ENCODE peak calls at places on chromosomes 6 and 20, in four cellular contexts. M is breast epithelium, D is uterus, N is BE2C. P is an unnamed sample.

GRCh38 chr6:168037242-168037641 is 39.8 kb downstream of the KIF25 start:
- DNase-seq in N (no peak), M (no peak), D (peak), P (no peak)

GRCh38 chr6:110255356-110255755 is 75.1 kb downstream of the CDC40 start:
- DNase-seq in N (no peak), M (no peak), D (no peak), P (no peak)

GRCh38 chr20:13105864-13106457 is 97.2 kb downstream of the SPTLC3 start:
- DNase-seq in D (no peak), N (no peak), M (no peak), P (no peak)

GRCh38 chr6:1820165-1820564 is 210.4 kb downstream of the FOXC1 start:
- DNase-seq in D (no peak), N (no peak), M (no peak), P (no peak)

GRCh38 chr20:58231678-58232077 is 3.2 kb upstream of the ANKRD60 start:
- DNase-seq in D (no peak), M (no peak), N (no peak), P (no peak)

GRCh38 chr6:104955491-104955890 is 1.4 kb upstream of the LIN28B start:
- DNase-seq in M (no peak), N (peak), D (no peak), P (no peak)

GRCh38 chr20:58117944-58118343 is 110.5 kb downstream of the ANKRD60 start:
- DNase-seq in N (no peak), M (no peak), D (no peak), P (no peak)

GRCh38 chr6:99522531-99522930 is 7.3 kb upstream of the USP45 start:
- DNase-seq in D (no peak), M (no peak), N (no peak), P (no peak)

GRCh38 chr20:62122659-62123449 is 579 bp downstream of the LSM14B start:
- DNase-seq in N (peak), M (no peak), D (peak), P (no peak)

GRCh38 chr20:57582432-57583288 is 21.8 kb downstream of the PCK1 start:
- DNase-seq in M (no peak), D (peak), N (peak), P (peak)

GRCh38 chr20:48897298-48898044 is 24.0 kb upstream of the ARFGEF2 start:
- DNase-seq in M (no peak), D (no peak), N (peak), P (no peak)

GRCh38 chr6:109073344-109074235 is 21.1 kb downstream of the SESN1 start:
- DNase-seq in D (peak), N (peak), M (no peak), P (peak)

GRCh38 chr20:17909745-17910345 is 58.7 kb downstream of the SNX5 start:
- DNase-seq in D (no peak), N (no peak), M (no peak), P (no peak)

GRCh38 chr6:129717287-129717686 is 7.3 kb upstream of the ARHGAP18 start:
- DNase-seq in M (no peak), N (no peak), D (no peak), P (no peak)

GRCh38 chr20:58938541-58938940 is 42.5 kb upstream of the NELFCD start:
- DNase-seq in D (no peak), N (no peak), M (no peak), P (no peak)

GRCh38 chr6:78749326-78749725 is 118.0 kb upstream of the IRAK1BP1 start:
- DNase-seq in N (no peak), M (no peak), D (no peak), P (no peak)

GRCh38 chr6:139698526-139699182 is 324.2 kb upstream of the CITED2 start:
- DNase-seq in N (no peak), M (no peak), D (no peak), P (peak)

GRCh38 chr6:166361080-166361429 is 18.7 kb upstream of the SFT2D1 start:
- DNase-seq in D (no peak), M (no peak), N (no peak), P (peak)

GRCh38 chr6:51398064-51398740 is 579.5 kb downstream of the TFAP2B start:
- DNase-seq in N (peak), D (no peak), M (no peak), P (no peak)

GRCh38 chr6:32194825-32195651 is 2.6 kb upstream of the GPSM3 start:
- DNase-seq in D (no peak), N (no peak), M (no peak), P (no peak)

GRCh38 chr6:10269814-10270472 is 144.9 kb downstream of the TFAP2A start:
- DNase-seq in M (no peak), D (no peak), N (no peak), P (no peak)

GRCh38 chr6:40356242-40356910 is 230.8 kb downstream of the LRFN2 start:
- DNase-seq in D (no peak), M (no peak), N (no peak), P (no peak)

GRCh38 chr6:30890646-30891449 is 6.5 kb downstream of the DDR1 start:
- DNase-seq in D (peak), N (no peak), M (no peak), P (no peak)

GRCh38 chr6:11486959-11487358 is 50.6 kb upstream of the TMEM170B start:
- DNase-seq in M (no peak), N (no peak), D (no peak), P (no peak)

GRCh38 chr6:3756516-3757010 is 5.0 kb upstream of the PXDC1 start:
- DNase-seq in M (no peak), D (no peak), N (no peak), P (no peak)

GRCh38 chr20:19918965-19919329 is 98.2 kb upstream of the NAA20 start:
- DNase-seq in M (no peak), N (no peak), D (no peak), P (no peak)

DNA sequence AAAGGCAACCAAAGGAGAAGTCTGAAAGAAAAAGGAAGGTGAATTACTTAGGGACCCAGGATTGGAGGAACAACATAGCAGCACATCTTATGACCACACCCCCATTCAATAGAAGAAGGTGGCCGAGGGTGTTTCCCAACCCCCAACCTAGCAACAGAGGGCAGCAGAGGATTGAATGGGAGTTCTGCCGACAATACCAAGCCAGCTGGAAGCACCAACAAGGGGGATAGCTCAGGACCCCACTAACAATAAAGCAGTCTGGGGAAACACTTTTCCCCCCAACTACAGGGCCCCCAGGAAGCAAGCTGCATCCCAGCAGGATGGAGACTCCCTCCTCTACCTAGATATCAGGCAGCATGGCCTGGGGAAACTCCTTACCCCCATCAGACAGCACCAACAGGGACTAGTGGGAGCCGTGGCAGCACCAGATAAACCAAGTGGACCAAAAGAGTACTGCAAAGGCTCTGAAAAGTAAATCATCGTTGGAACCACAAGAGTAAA is 67.7 kb downstream of the ZHX3 start:
- DNase-seq in M (no peak), N (peak), D (peak), P (no peak)
- TF ChIP-seq CTCF in M (peak), N (peak), D (peak), P (peak)

GRCh38 chr6:127178746-127179145 is 60.3 kb downstream of the RSPO3 start:
- DNase-seq in D (no peak), M (no peak), N (no peak), P (no peak)

GRCh38 chr6:127180421-127180820 is 62.0 kb downstream of the RSPO3 start:
- DNase-seq in N (no peak), D (no peak), M (no peak), P (no peak)

GRCh38 chr6:127185410-127185809 is 66.9 kb downstream of the RSPO3 start:
- DNase-seq in N (no peak), M (no peak), D (no peak), P (no peak)

GRCh38 chr6:127186889-127187288 is 68.4 kb downstream of the RSPO3 start:
- DNase-seq in M (no peak), N (peak), D (no peak), P (peak)

DNA sequence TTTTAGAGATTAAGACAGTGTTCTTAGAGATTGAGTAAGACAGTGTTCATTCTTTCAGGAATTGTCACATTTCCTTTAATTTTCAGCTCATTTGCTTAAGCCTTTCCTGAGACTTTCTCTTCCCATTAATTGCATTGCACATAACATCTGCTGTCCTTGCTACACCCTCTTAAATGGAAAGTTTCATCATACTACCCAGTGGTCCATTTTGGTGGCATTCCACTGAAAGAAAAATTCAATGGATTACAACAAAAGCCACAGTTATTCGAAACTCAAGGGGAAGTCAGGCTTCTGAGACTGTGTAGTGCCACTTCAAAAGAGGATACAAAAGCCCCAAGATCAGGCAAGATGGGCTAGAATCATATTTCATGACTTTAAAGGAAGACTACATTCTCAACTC is 64.0 kb downstream of the RSPO3 start:
- DNase-seq in M (no peak), N (no peak), D (no peak), P (no peak)
- TF ChIP-seq CTCF in M (no peak), N (no peak), D (no peak), P (no peak)

DNA sequence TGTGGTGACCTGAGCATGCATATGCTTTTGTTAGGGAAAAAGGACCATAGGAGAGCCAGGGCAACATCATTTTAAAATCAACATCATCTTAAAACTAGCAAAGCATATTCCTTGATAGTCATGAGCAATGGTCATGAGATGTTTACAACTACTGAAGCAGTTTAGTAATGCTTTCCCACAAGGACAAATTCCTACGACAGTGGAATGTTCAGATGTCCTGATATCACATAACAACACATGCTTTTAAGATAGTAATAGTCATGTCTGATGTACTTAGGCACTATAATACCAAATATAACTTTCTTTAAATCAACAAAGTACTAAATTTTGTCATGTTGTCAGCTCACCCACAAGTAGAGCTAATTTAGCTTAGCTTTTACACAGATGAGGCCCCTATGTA is 370.3 kb downstream of the HTR1B start:
- DNase-seq in D (no peak), N (no peak), M (no peak), P (no peak)
- TF ChIP-seq CTCF in D (no peak), N (no peak), M (no peak), P (no peak)

GRCh38 chr6:29071831-29072723 is 15.0 kb downstream of the OR2B3 start:
- DNase-seq in N (peak), M (no peak), D (no peak), P (no peak)
- TF ChIP-seq CTCF in N (peak), M (peak), D (peak), P (peak)

DNA sequence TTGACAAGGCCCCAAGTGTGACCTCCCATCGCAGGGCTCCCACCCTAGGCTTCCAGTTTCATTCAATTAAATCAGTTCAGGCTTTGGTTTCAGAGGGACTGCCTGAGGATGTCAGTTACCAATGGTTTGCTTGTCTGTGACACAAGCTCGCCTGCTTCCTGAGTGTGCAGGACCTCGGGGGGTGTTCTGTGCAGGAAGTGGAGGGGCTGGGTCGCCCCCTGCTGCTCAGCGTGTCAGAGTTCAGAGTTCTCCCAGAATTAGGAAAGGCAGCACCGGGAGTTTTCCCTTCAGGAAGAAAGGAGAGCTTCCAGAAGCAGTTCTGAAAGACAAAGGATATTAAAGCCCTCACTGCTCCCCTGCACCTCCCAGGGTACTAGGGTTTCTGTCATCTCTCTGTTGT is 50.8 kb upstream of the TGM3 start:
- DNase-seq in M (no peak), D (no peak), N (no peak), P (no peak)
- TF ChIP-seq CTCF in M (no peak), D (no peak), N (no peak), P (no peak)

GRCh38 chr6:28606424-28607391 is 81.0 kb downstream of the GPX5 start:
- DNase-seq in N (peak), M (no peak), D (no peak), P (no peak)
- TF ChIP-seq CTCF in N (peak), M (no peak), D (no peak), P (no peak)

DNA sequence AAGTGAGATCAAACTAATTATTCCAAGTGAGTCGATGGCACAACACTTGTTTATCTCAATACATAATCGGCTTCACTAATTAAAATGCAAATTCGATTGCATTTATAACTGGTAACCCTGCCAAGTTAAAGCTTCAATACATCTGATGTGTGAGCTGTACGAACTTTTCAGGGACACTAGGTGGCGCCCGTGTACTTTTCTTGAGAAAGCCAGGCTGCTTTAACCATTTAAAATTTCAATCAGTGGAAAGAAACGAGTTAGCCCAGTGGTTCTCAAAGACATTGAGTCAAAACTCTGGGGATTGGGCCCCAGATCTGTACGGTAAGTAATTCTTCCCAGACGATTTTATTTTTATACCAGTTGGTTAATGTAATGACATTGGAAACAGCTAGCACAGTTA is 102.7 kb downstream of the LAMP5 start:
- DNase-seq in N (peak), D (peak), M (no peak), P (peak)
- TF ChIP-seq CTCF in N (peak), D (peak), M (peak), P (peak)

P was measured in tibial nerve.